ENCODE peak calls at places on chromosomes 12 and 14, in five cellular contexts. E is activated CD4-positive, CD25-positive, alpha-beta regulatory T cell treated with anti-CD3 and anti-CD28 coated beads, Interleukin-2, amount 50 U/mL, for 72 hours; L is stimulated activated CD4-positive, alpha-beta T cell treated with anti-CD3 and anti-CD28 coated beads, Interleukin-1b, Interleukin-23, amount 100 ng/mL, for 1 hour; A is Calu3; G is type B pancreatic cell. J is an unnamed sample.

GRCh38 chr14:93788557-93789365 is 476 bp upstream of the PRIMA1 start:
- DNase-seq in E (no peak), L (no peak), A (peak; percentile 20), G (peak; percentile 71), J (no peak)

GRCh38 chr12:58588771-58589170 is 331.5 kb downstream of the LRIG3 start:
- DNase-seq in E (no peak), L (no peak), A (no peak), G (no peak), J (no peak)

GRCh38 chr12:3202734-3203446 is 125.7 kb downstream of the TSPAN9 start:
- DNase-seq in E (peak; percentile 71), L (peak; percentile 16), A (peak; percentile 61), G (no peak), J (no peak)

GRCh38 chr14:45251912-45252311 is 1.1 kb downstream of the MIS18BP1 start:
- DNase-seq in E (no peak), L (no peak), A (no peak), G (no peak), J (no peak)

GRCh38 chr14:54711812-54712211 is 144.9 kb downstream of the SAMD4A start:
- DNase-seq in E (no peak), L (no peak), A (no peak), G (no peak), J (no peak)

GRCh38 chr12:26928661-26929060 is 9.1 kb downstream of the INTS13 start:
- DNase-seq in E (no peak), L (no peak), A (no peak), G (no peak), J (no peak)

GRCh38 chr14:60349663-60350365 is 100.8 kb downstream of the PPM1A start:
- DNase-seq in E (no peak), L (no peak), A (peak; percentile 31), G (no peak), J (peak; percentile 39)

GRCh38 chr14:76868453-76869170 is 42.4 kb downstream of the LRRC74A start:
- DNase-seq in E (no peak), L (no peak), A (no peak), G (no peak), J (no peak)

GRCh38 chr12:54558311-54558710 is 8.9 kb downstream of the PDE1B start:
- DNase-seq in E (no peak), L (no peak), A (no peak), G (no peak), J (no peak)

GRCh38 chr14:73759183-73759713 is 45.1 kb upstream of the PNMA1 start:
- DNase-seq in E (no peak), L (no peak), A (peak; percentile 58), G (peak; percentile 81), J (no peak)

GRCh38 chr14:77862154-77862783 is 62.4 kb downstream of the ADCK1 start:
- DNase-seq in E (peak; percentile 82), L (peak; percentile 32), A (peak; percentile 80), G (peak; percentile 83), J (peak; percentile 45)

GRCh38 chr14:100078997-100079561 is 13.9 kb downstream of the EVL start:
- DNase-seq in E (peak; percentile 61), L (peak; percentile 57), A (no peak), G (no peak), J (no peak)

GRCh38 chr14:49892301-49892635 is 614 bp upstream of the ARF6 start:
- DNase-seq in E (no peak), L (no peak), A (no peak), G (no peak), J (no peak)

GRCh38 chr12:1914116-1914911 is 4.1 kb downstream of the CACNA2D4 start:
- DNase-seq in E (no peak), L (no peak), A (no peak), G (peak; percentile 44), J (no peak)

GRCh38 chr14:93977790-93978581 is 1.6 kb upstream of the ASB2 start:
- DNase-seq in E (peak; percentile 62), L (peak; percentile 44), A (no peak), G (no peak), J (no peak)

GRCh38 chr14:91613459-91614145 is 103.5 kb upstream of the PPP4R3A start:
- DNase-seq in E (no peak), L (no peak), A (no peak), G (no peak), J (no peak)

GRCh38 chr14:60485600-60486251 is at the start of gene C14orf39:
- DNase-seq in E (no peak), L (no peak), A (no peak), G (no peak), J (no peak)

GRCh38 chr12:77366616-77367015 is 301.2 kb upstream of the E2F7 start:
- DNase-seq in E (no peak), L (no peak), A (no peak), G (no peak), J (no peak)

GRCh38 chr12:69824028-69824427 is 999 bp upstream of the MYRFL start:
- DNase-seq in E (no peak), L (no peak), A (no peak), G (no peak), J (no peak)

GRCh38 chr14:70995671-70996070 is 88.4 kb downstream of the PCNX1 start:
- DNase-seq in E (no peak), L (no peak), A (peak; percentile 14), G (no peak), J (no peak)

GRCh38 chr12:132291402-132292175 is 37.8 kb downstream of the GALNT9 start:
- DNase-seq in E (no peak), L (no peak), A (no peak), G (no peak), J (no peak)

GRCh38 chr12:68792952-68793351 is 15.0 kb upstream of the MDM2 start:
- DNase-seq in E (no peak), L (no peak), A (peak; percentile 46), G (no peak), J (peak; percentile 59)

GRCh38 chr12:94171595-94171930 is 23.2 kb downstream of the PLXNC1 start:
- DNase-seq in E (no peak), L (no peak), A (no peak), G (no peak), J (no peak)

GRCh38 chr14:69768873-69769272 is 1.9 kb downstream of the SRSF5 start:
- DNase-seq in E (no peak), L (no peak), A (no peak), G (no peak), J (no peak)

GRCh38 chr12:107616941-107617340 is 68.7 kb upstream of the PWP1 start:
- DNase-seq in E (no peak), L (no peak), A (no peak), G (no peak), J (no peak)